ENCODE peak calls at places on chromosomes 4 and X, in six cellular contexts. H is ACHN, A is astrocyte, M is SW480, T is SJSA1, I is ecto neural progenitor cell. R is an unnamed sample.

GRCh38 chrX:134604701-134605271 is 53.5 kb downstream of the PLAC1 start:
- DNase-seq in I (no peak), A (no peak), H (no peak), T (no peak), M (peak; percentile 90), R (no peak)

GRCh38 chr4:56575820-56576429 is 70.3 kb downstream of the ARL9 start:
- DNase-seq in I (no peak), H (peak; percentile 35), A (peak; percentile 24), M (peak; percentile 29), T (no peak), R (peak; percentile 3)

GRCh38 chr4:87532907-87533306 is 3.7 kb upstream of the SPARCL1 start:
- DNase-seq in T (no peak), H (no peak), M (no peak), I (no peak), A (no peak), R (no peak)

GRCh38 chrX:21749924-21750323 is 8.0 kb downstream of the SMPX start:
- DNase-seq in T (no peak), H (no peak), M (no peak), I (no peak), A (no peak), R (no peak)

GRCh38 chrX:151161690-151162089 is 14.7 kb upstream of the GPR50 start:
- DNase-seq in T (no peak), H (no peak), I (no peak), M (no peak), A (no peak), R (no peak)

GRCh38 chr4:144202091-144202490 is 61.6 kb upstream of the GYPA start:
- DNase-seq in M (no peak), H (no peak), A (no peak), I (no peak), T (no peak), R (no peak)

GRCh38 chrX:136812286-136812685 is 31.6 kb upstream of the ARHGEF6 start:
- DNase-seq in T (no peak), M (no peak), I (no peak), A (no peak), H (no peak), R (no peak)

GRCh38 chr4:34679228-34679627 is 1565.1 kb downstream of the ARAP2 start:
- DNase-seq in H (no peak), T (no peak), A (no peak), M (no peak), I (no peak), R (no peak)

GRCh38 chr4:186724861-186725419 is 1.3 kb upstream of the FAT1 start:
- DNase-seq in M (peak; percentile 40), A (peak; percentile 37), T (no peak), H (peak; percentile 22), I (no peak), R (no peak)

GRCh38 chr4:86582453-86582852 is 11.7 kb upstream of the PTPN13 start:
- DNase-seq in T (no peak), I (no peak), M (no peak), H (peak; percentile 60), A (no peak), R (no peak)

GRCh38 chr4:168656055-168656660 is 159.3 kb downstream of the PALLD start:
- DNase-seq in I (no peak), T (no peak), M (no peak), A (peak; percentile 92), H (no peak), R (no peak)

GRCh38 chrX:11750051-11750450 is 8.0 kb upstream of the MSL3 start:
- DNase-seq in A (no peak), I (no peak), M (no peak), H (no peak), T (no peak), R (no peak)

GRCh38 chrX:75603833-75604232 is 81.0 kb upstream of the ZDHHC15 start:
- DNase-seq in A (no peak), I (no peak), H (peak; percentile 20), T (no peak), M (peak; percentile 17), R (peak; percentile 12)

GRCh38 chrX:137482136-137482535 is 83.8 kb upstream of the ZIC3 start:
- DNase-seq in T (no peak), I (no peak), M (no peak), H (no peak), A (no peak), R (no peak)

R was measured in cerebellum.